ENCODE peak calls at places on chromosomes 16 and 17, in five cellular contexts. K is ovary, P is GM12878, W is upper lobe of left lung, Y is sigmoid colon. I is an unnamed sample.

GRCh38 chr17:18033442-18034099 is 5.4 kb downstream of the ATPAF2 start:
- DNase-seq in P (peak; percentile 67), W (peak; percentile 55), K (no peak), Y (no peak), I (no peak)

GRCh38 chr17:28528329-28529011 is 22.3 kb downstream of the FOXN1 start:
- DNase-seq in K (no peak), Y (no peak), P (no peak), W (peak; percentile 79), I (no peak)

GRCh38 chr17:75601057-75601987 is 13.7 kb downstream of the MYO15B start:
- DNase-seq in P (no peak), W (peak; percentile 71), K (no peak), Y (peak; percentile 64), I (no peak)

GRCh38 chr17:63120406-63120805 is 154.4 kb downstream of the TANC2 start:
- DNase-seq in Y (no peak), W (no peak), K (no peak), P (no peak), I (no peak)

GRCh38 chr16:19361587-19361986 is 56.1 kb upstream of the TMC5 start:
- DNase-seq in K (no peak), P (no peak), Y (no peak), W (peak; percentile 26), I (no peak)

GRCh38 chr17:41683441-41684007 is 5.2 kb upstream of the EIF1 start:
- DNase-seq in W (no peak), K (no peak), Y (peak; percentile 60), P (no peak), I (no peak)

GRCh38 chr17:69512946-69513345 is 98.4 kb downstream of the MAP2K6 start:
- DNase-seq in K (no peak), W (no peak), Y (no peak), P (no peak), I (no peak)

GRCh38 chr17:49547566-49547965 is 28.1 kb upstream of the NXPH3 start:
- DNase-seq in W (no peak), K (no peak), P (no peak), Y (no peak), I (no peak)

GRCh38 chr17:7897090-7897489 is 8.5 kb downstream of the CHD3 start:
- DNase-seq in P (no peak), Y (no peak), W (no peak), K (no peak), I (no peak)

GRCh38 chr17:39767147-39767546 is 29.4 kb downstream of the GRB7 start:
- DNase-seq in K (no peak), W (no peak), P (no peak), Y (no peak), I (no peak)

GRCh38 chr16:73057369-73058210 is 9.7 kb upstream of the ZFHX3 start:
- DNase-seq in W (no peak), K (peak; percentile 61), P (no peak), Y (no peak), I (no peak)

GRCh38 chr17:65055708-65056638 is 567 bp downstream of the GNA13 start:
- DNase-seq in P (no peak), K (peak; percentile 67), Y (peak; percentile 88), W (peak; percentile 78), I (no peak)

GRCh38 chr17:81170727-81171494 is 4.9 kb upstream of the AATK start:
- DNase-seq in W (no peak), K (no peak), Y (no peak), P (no peak), I (no peak)

GRCh38 chr17:28712037-28712704 is 483 bp upstream of the PROCA1 start:
- DNase-seq in P (no peak), W (peak; percentile 55), K (peak; percentile 64), Y (no peak), I (no peak)

GRCh38 chr17:1056761-1057160 is 59.8 kb downstream of the TIMM22 start:
- DNase-seq in Y (no peak), K (no peak), P (no peak), W (no peak), I (no peak)

GRCh38 chr17:59632398-59632797 is 12.7 kb downstream of the CLTC start:
- DNase-seq in Y (no peak), K (no peak), W (no peak), P (no peak), I (no peak)

GRCh38 chr16:88355093-88355388 is 27.7 kb upstream of the ZNF469 start:
- DNase-seq in K (no peak), W (no peak), P (no peak), Y (no peak), I (no peak)

GRCh38 chr17:12619444-12620199 is 46.1 kb upstream of the MYOCD start:
- DNase-seq in K (peak; percentile 63), Y (no peak), W (no peak), P (no peak), I (no peak)

GRCh38 chr16:11725457-11725856 is 17.2 kb downstream of the TXNDC11 start:
- DNase-seq in W (peak; percentile 45), Y (no peak), P (no peak), K (no peak), I (no peak)

GRCh38 chr17:64596439-64596838 is 65.7 kb downstream of the SMURF2 start:
- DNase-seq in Y (no peak), K (no peak), W (no peak), P (no peak), I (no peak)

GRCh38 chr17:43907425-43907981 is at the start of gene MPP2:
- DNase-seq in Y (peak; percentile 92), W (peak; percentile 48), K (peak; percentile 77), P (no peak), I (peak; percentile 94)

GRCh38 chr16:19804538-19805323 is 79.9 kb downstream of the GPRC5B start:
- DNase-seq in W (peak; percentile 61), Y (peak; percentile 80), P (no peak), K (no peak), I (no peak)

GRCh38 chr16:13517856-13518255 is 402.1 kb upstream of the ERCC4 start:
- DNase-seq in W (no peak), K (no peak), P (no peak), Y (no peak), I (no peak)

GRCh38 chr17:47913050-47913449 is 17.0 kb downstream of the SP2 start:
- DNase-seq in W (no peak), P (no peak), Y (no peak), K (no peak), I (no peak)

GRCh38 chr16:11627822-11628457 is 40.3 kb upstream of the SNN start:
- DNase-seq in W (peak; percentile 42), Y (peak; percentile 74), K (no peak), P (no peak), I (no peak)

GRCh38 chr16:82055117-82055516 is 20.1 kb downstream of the HSD17B2 start:
- DNase-seq in W (no peak), P (no peak), Y (no peak), K (no peak), I (no peak)

GRCh38 chr16:81283044-81283443 is 31.7 kb upstream of the GAN start:
- DNase-seq in K (no peak), Y (no peak), W (no peak), P (no peak), I (no peak)

GRCh38 chr17:41736983-41737679 is 2.7 kb upstream of the HAP1 start:
- DNase-seq in W (no peak), Y (no peak), P (no peak), K (no peak), I (no peak)

GRCh38 chr16:72664122-72664479 is 383.8 kb downstream of the ZFHX3 start:
- DNase-seq in K (no peak), Y (no peak), W (no peak), P (no peak), I (no peak)

DNA sequence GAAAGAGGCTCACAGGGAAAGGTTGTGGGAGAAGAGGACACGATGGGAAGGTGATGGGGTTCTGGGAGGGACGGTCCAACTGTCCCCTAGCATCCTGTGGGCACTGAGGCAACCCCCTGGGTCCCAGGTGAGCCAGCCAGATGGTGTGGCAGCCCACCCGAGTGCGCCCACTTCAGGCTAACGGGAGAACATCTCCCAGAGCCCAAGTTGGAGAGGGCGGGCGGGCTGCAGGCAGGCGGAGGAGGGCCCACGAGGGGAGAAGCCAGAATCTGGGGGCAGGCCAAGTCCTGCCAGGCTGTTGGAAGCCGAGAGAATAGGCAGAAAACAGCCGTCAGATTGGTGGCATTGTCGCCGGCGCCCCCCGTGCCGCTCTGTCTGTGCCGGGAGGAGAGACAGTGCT is 13.8 kb upstream of the ABCC3 start:
- DNase-seq in Y (no peak), W (no peak), K (no peak), P (no peak), I (no peak)
- TF ChIP-seq CTCF in Y (no peak), W (no peak), K (no peak), P (no peak), I (no peak)

DNA sequence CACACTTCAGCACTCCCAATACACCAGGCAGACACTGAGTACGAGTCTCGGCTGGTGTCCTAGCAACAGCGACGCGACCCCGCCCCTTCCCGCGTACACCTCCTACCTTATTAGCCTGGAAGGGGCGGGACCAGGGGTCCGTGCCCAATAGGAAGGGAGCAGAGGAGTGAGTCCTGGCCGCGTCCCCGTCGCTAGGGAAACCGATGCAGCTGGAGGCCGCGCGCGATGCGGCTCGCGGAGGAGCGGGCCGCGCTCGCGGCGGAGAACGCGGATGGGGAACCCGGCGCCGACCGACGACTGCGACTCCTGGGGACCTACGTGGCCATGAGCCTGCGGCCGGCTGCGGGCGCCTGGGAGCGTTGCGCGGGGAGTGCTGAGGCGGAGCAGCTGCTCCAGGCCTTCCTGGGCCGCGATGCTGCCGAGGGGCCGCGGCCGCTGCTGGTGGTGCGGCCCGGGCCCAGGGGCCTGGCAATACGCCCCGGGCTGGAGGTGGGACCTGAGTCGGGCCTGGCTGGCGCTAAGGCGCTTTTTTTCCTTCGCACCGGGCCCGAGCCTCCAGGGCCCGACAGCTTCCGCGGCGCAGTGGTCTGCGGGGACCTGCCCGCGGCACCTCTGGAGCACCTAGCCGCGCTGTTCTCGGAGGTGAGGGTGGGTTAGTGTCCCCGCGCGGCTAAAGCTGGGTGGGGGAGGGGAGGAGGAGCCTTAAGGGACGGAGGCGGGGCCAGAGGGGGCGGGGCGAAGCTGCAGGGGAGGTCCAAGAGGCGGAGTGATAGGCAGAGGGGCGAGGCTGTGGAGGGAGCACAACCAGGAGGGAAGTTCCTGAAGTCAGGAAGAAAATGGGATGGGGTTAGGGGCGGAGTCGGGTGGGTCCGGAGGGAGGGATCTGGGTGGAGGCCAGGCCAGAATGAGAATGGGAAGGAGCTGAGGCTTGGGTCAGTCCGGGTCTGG is at the start of gene DNAH9:
- DNase-seq in W (peak; percentile 97), Y (peak; percentile 97), K (peak; percentile 98), P (no peak), I (peak; percentile 98)
- TF ChIP-seq EP300 in W (no peak), Y (no peak), K (no peak), P (no peak), I (no peak)

DNA sequence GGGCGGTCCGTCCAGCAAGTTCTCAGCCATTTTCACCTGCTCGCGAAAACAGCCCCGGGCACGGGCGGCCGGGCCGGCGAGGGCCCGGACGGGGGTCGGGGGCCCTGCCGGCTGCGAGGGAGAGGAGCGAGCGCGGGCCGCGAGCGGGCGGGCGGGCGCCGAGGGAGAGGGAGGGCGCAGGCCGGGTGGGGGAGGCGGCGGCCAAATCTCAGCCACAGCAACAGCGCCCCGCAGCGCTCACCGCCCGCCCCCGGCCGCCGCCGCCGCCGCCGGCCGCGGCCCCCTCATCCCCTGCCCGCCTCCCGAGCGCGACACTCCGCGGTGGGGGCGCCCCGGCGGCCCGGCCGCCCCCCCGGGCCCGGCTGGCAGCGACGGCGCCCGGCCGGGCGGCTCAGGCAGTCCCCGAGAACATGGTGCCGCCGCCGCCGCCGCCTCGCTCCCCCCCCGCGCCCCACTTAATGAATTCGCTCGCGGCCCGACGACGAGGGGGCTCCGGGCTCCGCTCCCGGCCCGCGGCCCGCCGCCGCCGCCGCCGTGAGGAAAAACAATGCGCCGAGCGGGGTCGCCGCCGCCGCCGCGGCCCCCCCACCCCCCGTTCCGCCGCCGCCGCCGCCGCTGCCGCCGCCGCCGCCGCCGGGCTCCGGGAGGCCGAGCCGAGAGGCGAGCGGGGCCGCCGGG is 487 bp downstream of the CREBBP start:
- DNase-seq in Y (peak; percentile 89), K (peak; percentile 84), P (no peak), W (peak; percentile 86), I (no peak)
- TF ChIP-seq CTCF in Y (peak; percentile 12), K (no peak), P (peak; percentile 43), W (no peak), I (no peak)

GRCh38 chr17:71180801-71181385 is 939.9 kb upstream of the SOX9 start:
- DNase-seq in W (no peak), P (no peak), K (no peak), Y (peak; percentile 82), I (no peak)
- TF ChIP-seq EP300 in W (no peak), P (no peak), K (no peak), Y (peak; percentile 50), I (no peak)